ENCODE peak calls at places on chromosomes 5 and 9, in eight cellular contexts. W, G, C, Y, P, R, U and V are unnamed samples.

GRCh38 chr9:76394896-76395244 is 644 bp upstream of the RFK start:
- DNase-seq in R (peak; percentile 53), U (peak; percentile 82), C (peak; percentile 16), P (no peak), W (peak; percentile 71), G (no peak), Y (peak; percentile 69), V (peak; percentile 44)

GRCh38 chr5:6829150-6829784 is 116.0 kb downstream of the TENT4A start:
- DNase-seq in Y (no peak), U (no peak), R (no peak), P (no peak), C (peak; percentile 12), W (peak; percentile 49), G (no peak), V (peak; percentile 38)

GRCh38 chr9:105877719-105878118 is 183.4 kb downstream of the TMEM38B start:
- DNase-seq in R (no peak), U (peak; percentile 86), P (no peak), C (no peak), Y (no peak), G (no peak), W (no peak), V (no peak)

GRCh38 chr9:99129091-99129490 is 24.2 kb downstream of the TGFBR1 start:
- DNase-seq in R (no peak), C (no peak), W (no peak), G (no peak), Y (no peak), U (no peak), P (no peak), V (no peak)

GRCh38 chr5:142571921-142572320 is 114.0 kb downstream of the FGF1 start:
- DNase-seq in C (no peak), R (no peak), U (no peak), Y (no peak), W (no peak), G (no peak), P (no peak), V (no peak)

GRCh38 chr9:134694368-134694665 is 52.7 kb downstream of the COL5A1 start:
- DNase-seq in G (no peak), P (no peak), R (no peak), U (no peak), W (no peak), C (no peak), Y (no peak), V (no peak)

GRCh38 chr5:150780180-150780692 is 1.7 kb downstream of the SMIM3 start:
- DNase-seq in G (no peak), W (peak; percentile 58), U (no peak), R (no peak), Y (peak; percentile 9), P (no peak), C (no peak), V (no peak)

GRCh38 chr5:119330367-119331183 is 25.2 kb upstream of the TNFAIP8 start:
- DNase-seq in Y (peak; percentile 27), C (no peak), R (no peak), P (no peak), W (no peak), U (no peak), G (peak; percentile 46), V (no peak)

GRCh38 chr5:123502120-123502519 is 9.9 kb upstream of the CSNK1G3 start:
- DNase-seq in C (no peak), R (no peak), P (no peak), G (no peak), U (no peak), W (no peak), Y (no peak), V (no peak)

GRCh38 chr5:9192286-9192685 is 353.6 kb downstream of the SEMA5A start:
- DNase-seq in Y (no peak), P (no peak), C (no peak), W (no peak), G (no peak), R (no peak), U (no peak), V (no peak)

GRCh38 chr5:175805256-175806011 is 65.9 kb upstream of the CPLX2 start:
- DNase-seq in G (no peak), Y (no peak), C (no peak), W (no peak), U (no peak), R (no peak), P (no peak), V (no peak)